ENCODE peak calls at places on chromosomes 11 and 22, in six cellular contexts. B, J, W, D, A and T are unnamed samples.

GRCh38 chr11:83278351-83278750 is 7.8 kb downstream of the CCDC90B start:
- DNase-seq in J (no peak), B (no peak), W (no peak), A (no peak), D (no peak), T (no peak)

GRCh38 chr11:118081241-118081958 is 4.5 kb downstream of the TMPRSS4 start:
- DNase-seq in A (no peak), W (no peak), D (no peak), J (no peak), B (no peak), T (no peak)

GRCh38 chr11:69951821-69952590 is 126.1 kb upstream of the ANO1 start:
- DNase-seq in D (no peak), A (no peak), B (no peak), J (no peak), W (no peak), T (no peak)

GRCh38 chr11:73175551-73176144 is 33.5 kb upstream of the FCHSD2 start:
- DNase-seq in D (no peak), W (no peak), B (no peak), J (no peak), A (no peak), T (no peak)

GRCh38 chr11:75523811-75524401 is 1.8 kb downstream of the GDPD5 start:
- DNase-seq in W (no peak), B (no peak), A (no peak), D (no peak), J (no peak), T (no peak)

GRCh38 chr22:48702573-48703264 is 1125.0 kb downstream of the BRD1 start:
- DNase-seq in J (no peak), D (no peak), B (no peak), W (peak), A (peak), T (peak)

GRCh38 chr11:96272542-96273306 is 70.3 kb downstream of the MAML2 start:
- DNase-seq in J (no peak), D (no peak), B (no peak), W (no peak), A (peak), T (peak)

GRCh38 chr11:16204261-16204660 is 152.1 kb downstream of the SOX6 start:
- DNase-seq in B (no peak), D (no peak), W (no peak), J (no peak), A (no peak), T (no peak)

GRCh38 chr11:128406365-128406706 is 181.0 kb downstream of the ETS1 start:
- DNase-seq in B (no peak), J (no peak), A (no peak), D (no peak), W (no peak), T (no peak)

GRCh38 chr11:17208257-17208999 is 642 bp upstream of the PIK3C2A start:
- DNase-seq in D (peak), A (peak), J (peak), B (no peak), W (peak), T (peak)

GRCh38 chr11:27861706-27862430 is 161.6 kb upstream of the BDNF start:
- DNase-seq in J (no peak), B (no peak), D (no peak), A (no peak), W (no peak), T (no peak)

GRCh38 chr11:67648796-67649613 is 1.5 kb downstream of the ACY3 start:
- DNase-seq in J (no peak), W (no peak), A (no peak), B (no peak), D (no peak), T (no peak)

GRCh38 chr11:74941492-74941891 is 7.4 kb downstream of the XRRA1 start:
- DNase-seq in D (no peak), J (no peak), W (no peak), A (no peak), B (no peak), T (no peak)

GRCh38 chr11:86138958-86139357 is 70.1 kb upstream of the PICALM start:
- DNase-seq in W (no peak), B (no peak), A (no peak), D (no peak), J (no peak), T (no peak)

GRCh38 chr11:14254533-14255530 is 104.2 kb downstream of the RRAS2 start:
- DNase-seq in J (no peak), A (no peak), B (no peak), W (no peak), D (no peak), T (no peak)

GRCh38 chr11:61488651-61489291 is 19.8 kb upstream of the LRRC10B start:
- DNase-seq in A (peak), B (no peak), D (no peak), W (no peak), J (no peak), T (peak)

GRCh38 chr22:22925795-22926358 is 38.3 kb downstream of the IGLL5 start:
- DNase-seq in J (no peak), W (no peak), B (no peak), D (no peak), A (no peak), T (no peak)

GRCh38 chr11:128625316-128625715 is 38.0 kb upstream of the ETS1 start:
- DNase-seq in W (no peak), J (no peak), B (no peak), D (no peak), A (no peak), T (no peak)

GRCh38 chr11:7577226-7577882 is 63.6 kb downstream of the PPFIBP2 start:
- DNase-seq in D (no peak), J (no peak), B (no peak), A (peak), W (peak), T (no peak)

GRCh38 chr11:76680517-76681425 is 10.2 kb upstream of the LRRC32 start:
- DNase-seq in B (peak), D (peak), W (peak), J (peak), A (peak), T (peak)

GRCh38 chr11:65499713-65500261 is 942 bp downstream of the MALAT1 start:
- DNase-seq in D (no peak), J (no peak), B (no peak), W (no peak), A (no peak), T (no peak)

GRCh38 chr11:68518191-68518590 is 57.6 kb downstream of the PPP6R3 start:
- DNase-seq in B (no peak), W (no peak), A (no peak), D (no peak), J (no peak), T (no peak)

GRCh38 chr22:32333769-32334639 is 23.7 kb upstream of the RFPL3 start:
- DNase-seq in D (no peak), J (no peak), A (no peak), W (no peak), B (no peak), T (no peak)

GRCh38 chr11:17528181-17528691 is 16.0 kb downstream of the USH1C start:
- DNase-seq in J (peak), B (peak), A (peak), W (peak), D (no peak), T (peak)

GRCh38 chr11:59158206-59159068 is 13.5 kb upstream of the DTX4 start:
- DNase-seq in J (peak), W (peak), B (no peak), D (no peak), A (peak), T (peak)

GRCh38 chr11:61914471-61915171 is 2.7 kb downstream of the RAB3IL1 start:
- DNase-seq in B (no peak), W (peak), D (no peak), A (no peak), J (no peak), T (no peak)

GRCh38 chr11:47127213-47127612 is 49.5 kb downstream of the ARFGAP2 start:
- DNase-seq in J (no peak), W (no peak), A (no peak), B (no peak), D (no peak), T (no peak)

GRCh38 chr11:290621-291231 is 1.8 kb downstream of the PGGHG start:
- DNase-seq in W (no peak), D (no peak), J (no peak), B (no peak), A (no peak), T (no peak)

GRCh38 chr11:120903686-120904085 is 120.2 kb upstream of the TBCEL start:
- DNase-seq in D (no peak), J (no peak), W (no peak), B (no peak), A (no peak), T (no peak)

GRCh38 chr11:115330693-115331482 is 173.3 kb downstream of the CADM1 start:
- DNase-seq in D (no peak), J (no peak), A (no peak), B (no peak), W (no peak), T (no peak)

GRCh38 chr11:9606799-9607510 is 33.5 kb downstream of the WEE1 start:
- DNase-seq in D (no peak), J (no peak), B (no peak), A (no peak), W (no peak), T (peak)

GRCh38 chr11:32659672-32660071 is 76.0 kb downstream of the EIF3M start:
- DNase-seq in B (no peak), W (no peak), J (no peak), D (no peak), A (no peak), T (no peak)

GRCh38 chr11:127383026-127383425 is 382.5 kb upstream of the KIRREL3 start:
- DNase-seq in B (no peak), W (no peak), A (no peak), D (no peak), J (no peak), T (no peak)

GRCh38 chr22:36336246-36337182 is 51.3 kb downstream of the MYH9 start:
- DNase-seq in B (no peak), D (no peak), W (no peak), A (no peak), J (no peak), T (no peak)

GRCh38 chr11:69640260-69640994 is 529 bp upstream of the CCND1 start:
- DNase-seq in W (no peak), D (no peak), A (peak), B (no peak), J (no peak), T (peak)

GRCh38 chr11:67284811-67285540 is 4.1 kb upstream of the ANKRD13D start:
- DNase-seq in D (no peak), A (no peak), B (no peak), W (no peak), J (no peak), T (no peak)

GRCh38 chr11:33687733-33688479 is 12.7 kb downstream of the C11orf91 start:
- DNase-seq in B (no peak), A (no peak), J (peak), D (no peak), W (peak), T (peak)